ENCODE peak calls at places on chromosomes 2 and 18, in four cellular contexts. R is A549, W is HepG2, Z is WTC11. Y is an unnamed sample.

GRCh38 chr2:103135679-103136078 is 373.8 kb downstream of the TMEM182 start:
- DNase-seq in W (no peak), Z (no peak), R (peak; percentile 12), Y (no peak)

GRCh38 chr2:100274076-100274475 is 48.2 kb downstream of the LONRF2 start:
- DNase-seq in R (no peak), W (no peak), Z (no peak), Y (no peak)

GRCh38 chr2:183035298-183035953 is 2.8 kb downstream of the NCKAP1 start:
- DNase-seq in W (no peak), Z (no peak), R (peak; percentile 2), Y (peak; percentile 72)

GRCh38 chr18:50009772-50010171 is 185.2 kb downstream of the MYO5B start:
- DNase-seq in W (peak; percentile 49), Z (peak; percentile 64), R (peak; percentile 37), Y (peak; percentile 23)

GRCh38 chr18:7084080-7084765 is 33.4 kb downstream of the LAMA1 start:
- DNase-seq in Z (no peak), W (no peak), R (peak; percentile 1), Y (peak; percentile 17)

GRCh38 chr2:37156857-37157714 is at the start of gene EIF2AK2:
- DNase-seq in W (peak; percentile 84), R (peak; percentile 89), Z (peak; percentile 87), Y (peak; percentile 84)

GRCh38 chr18:70981400-70982140 is 692.7 kb downstream of the SOCS6 start:
- DNase-seq in W (no peak), Z (no peak), R (no peak), Y (no peak)

GRCh38 chr18:70411886-70412443 is 123.1 kb downstream of the SOCS6 start:
- DNase-seq in R (peak; percentile 61), Z (no peak), W (no peak), Y (no peak)

GRCh38 chr2:222982010-222982908 is 69.7 kb upstream of the KCNE4 start:
- DNase-seq in Z (peak; percentile 46), R (peak; percentile 84), W (peak; percentile 52), Y (peak; percentile 86)

GRCh38 chr18:27785815-27786537 is 391.0 kb downstream of the CDH2 start:
- DNase-seq in Z (no peak), W (no peak), R (no peak), Y (no peak)

GRCh38 chr18:58221060-58221725 is 177.2 kb downstream of the NEDD4L start:
- DNase-seq in Z (no peak), R (peak; percentile 86), W (peak; percentile 81), Y (peak; percentile 70)

GRCh38 chr2:104938226-104938941 is 84.5 kb downstream of the POU3F3 start:
- DNase-seq in R (no peak), W (no peak), Z (no peak), Y (no peak)

GRCh38 chr18:54679318-54680149 is 88.5 kb downstream of the DYNAP start:
- DNase-seq in Z (no peak), R (peak; percentile 78), W (peak; percentile 25), Y (peak; percentile 78)

GRCh38 chr2:56183643-56184499 is at the start of gene CCDC85A:
- DNase-seq in R (peak; percentile 81), W (peak; percentile 46), Z (peak; percentile 92), Y (peak; percentile 81)

GRCh38 chr2:172846551-172846950 is 110.9 kb downstream of the RAPGEF4 start:
- DNase-seq in W (no peak), R (no peak), Z (no peak), Y (no peak)

GRCh38 chr18:48656582-48656981 is 117.8 kb downstream of the CTIF start:
- DNase-seq in Z (no peak), W (no peak), R (no peak), Y (peak; percentile 49)

GRCh38 chr2:33153008-33153407 is 206.3 kb downstream of the LTBP1 start:
- DNase-seq in Z (no peak), W (no peak), R (no peak), Y (peak; percentile 51)

GRCh38 chr18:51520676-51521180 is 323.2 kb upstream of the MEX3C start:
- DNase-seq in W (no peak), Z (no peak), R (no peak), Y (no peak)

GRCh38 chr2:168903888-168904287 is 2.8 kb downstream of the G6PC2 start:
- DNase-seq in Z (no peak), W (no peak), R (no peak), Y (no peak)

GRCh38 chr2:236536727-236537398 is 32.8 kb upstream of the ACKR3 start:
- DNase-seq in Z (no peak), W (no peak), R (no peak), Y (no peak)

GRCh38 chr2:147420947-147421346 is 423.9 kb upstream of the ACVR2A start:
- DNase-seq in W (no peak), Z (no peak), R (no peak), Y (no peak)

GRCh38 chr2:112142525-112143078 is 4.4 kb downstream of the FBLN7 start:
- DNase-seq in R (no peak), W (no peak), Z (no peak), Y (no peak)

GRCh38 chr2:202237787-202238233 is 587 bp downstream of the SUMO1 start:
- DNase-seq in R (peak; percentile 36), W (peak; percentile 33), Z (no peak), Y (peak; percentile 55)

GRCh38 chr2:72572501-72572900 is 253.3 kb downstream of the EXOC6B start:
- DNase-seq in Z (no peak), W (no peak), R (peak; percentile 77), Y (peak; percentile 57)

GRCh38 chr2:143807192-143807591 is 678.0 kb downstream of the ARHGAP15 start:
- DNase-seq in R (no peak), W (no peak), Z (no peak), Y (no peak)

GRCh38 chr2:159432610-159433009 is 146.1 kb upstream of the WDSUB1 start:
- DNase-seq in W (no peak), Z (no peak), R (no peak), Y (no peak)

GRCh38 chr2:127101756-127102463 is 5.0 kb downstream of the BIN1 start:
- DNase-seq in W (no peak), R (no peak), Z (no peak), Y (no peak)

GRCh38 chr18:37456873-37457272 is 108.7 kb downstream of the CELF4 start:
- DNase-seq in Z (no peak), R (no peak), W (no peak), Y (no peak)

GRCh38 chr2:103986001-103986400 is 867.9 kb upstream of the POU3F3 start:
- DNase-seq in R (no peak), W (no peak), Z (no peak), Y (no peak)

GRCh38 chr2:40488927-40489677 is 37.2 kb upstream of the SLC8A1 start:
- DNase-seq in W (no peak), R (no peak), Z (no peak), Y (peak; percentile 25)

GRCh38 chr18:67864677-67865340 is 348.3 kb upstream of the DSEL start:
- DNase-seq in R (no peak), Z (no peak), W (no peak), Y (peak; percentile 90)

GRCh38 chr2:18907508-18907907 is 318.1 kb upstream of the NT5C1B start:
- DNase-seq in R (no peak), W (no peak), Z (no peak), Y (no peak)

GRCh38 chr2:222864296-222864695 is 3.5 kb downstream of the ACSL3 start:
- DNase-seq in Z (peak; percentile 12), R (peak; percentile 43), W (peak; percentile 61), Y (peak; percentile 56)

GRCh38 chr2:37857485-37858196 is 67.4 kb upstream of the RMDN2 start:
- DNase-seq in R (no peak), W (no peak), Z (no peak), Y (peak; percentile 53)

GRCh38 chr2:45672138-45672537 is 20.7 kb downstream of the PRKCE start:
- DNase-seq in R (no peak), W (no peak), Z (no peak), Y (no peak)
- TF ChIP-seq CTCF in R (no peak), W (no peak), Z (no peak), Y (no peak)

GRCh38 chr2:28594029-28594368 is 98.1 kb downstream of the PLB1 start:
- DNase-seq in W (no peak), Z (no peak), R (no peak), Y (no peak)
- TF ChIP-seq CTCF in W (no peak), Z (no peak), R (no peak), Y (no peak)

GRCh38 chr2:131674174-131674507 is 146.5 kb downstream of the CCDC74A start:
- DNase-seq in R (no peak), W (no peak), Z (no peak), Y (no peak)
- TF ChIP-seq CTCF in R (peak; percentile 2), W (no peak), Z (no peak), Y (no peak)

GRCh38 chr2:6866982-6867381 is 1.3 kb upstream of the CMPK2 start:
- DNase-seq in R (no peak), W (no peak), Z (no peak), Y (no peak)

GRCh38 chr2:6864938-6865345 is 765 bp downstream of the CMPK2 start:
- DNase-seq in R (peak; percentile 11), Z (peak; percentile 8), W (no peak), Y (no peak)

GRCh38 chr2:6864251-6864758 is 1.4 kb downstream of the CMPK2 start:
- DNase-seq in W (no peak), R (no peak), Z (no peak), Y (no peak)

GRCh38 chr2:6866239-6866745 is 585 bp upstream of the CMPK2 start:
- DNase-seq in R (peak; percentile 56), Z (peak; percentile 10), W (peak; percentile 24), Y (no peak)

DNA sequence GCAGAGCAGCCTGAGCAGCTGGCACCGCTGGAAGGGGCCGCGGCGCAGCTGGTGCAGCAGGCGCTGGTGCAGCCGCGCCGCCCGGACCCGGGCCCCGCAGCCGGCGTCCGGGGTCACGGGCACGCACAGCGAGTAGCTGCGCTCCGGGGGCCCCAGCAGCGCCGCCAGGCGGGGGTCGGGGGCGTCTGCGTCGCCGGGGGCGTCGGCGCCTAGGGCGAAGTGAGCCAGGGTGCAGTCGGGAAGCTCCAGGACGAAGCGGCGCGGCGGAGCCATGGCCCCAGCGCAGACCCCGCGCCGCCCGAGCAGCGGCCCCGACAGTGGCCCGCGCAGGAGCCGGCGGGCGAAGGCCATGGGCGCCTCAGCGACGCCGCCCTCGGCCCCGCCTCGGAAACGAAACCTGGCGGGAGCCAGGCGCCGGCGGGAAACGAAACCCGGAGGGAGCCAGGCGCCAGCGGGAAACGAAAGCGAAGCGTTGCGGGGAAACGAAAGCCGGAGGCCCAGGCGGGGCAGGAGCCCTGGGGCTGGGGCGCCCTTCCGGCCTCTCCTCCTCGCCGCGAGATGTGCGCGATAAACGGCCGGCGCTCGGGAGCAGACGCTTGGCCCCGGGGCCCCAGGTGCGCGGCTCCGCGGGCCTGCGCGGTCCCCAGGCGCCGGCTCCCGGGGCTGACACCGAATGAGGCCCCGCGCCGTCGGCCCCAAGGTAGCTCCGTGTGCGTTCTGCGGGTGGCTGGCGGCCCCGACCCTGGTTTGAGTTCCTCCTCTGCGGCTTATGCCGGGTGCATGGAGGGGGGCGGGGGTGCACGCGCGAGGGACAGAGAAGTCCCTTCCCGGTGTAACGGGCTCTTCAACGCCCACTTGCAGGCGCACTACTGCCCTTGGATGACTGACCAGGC is at the start of gene CMPK2:
- DNase-seq in R (peak; percentile 41), W (peak; percentile 35), Z (peak; percentile 36), Y (no peak)
- TF ChIP-seq CTCF in R (peak; percentile 28), W (peak; percentile 21), Z (no peak), Y (no peak)

GRCh38 chr2:239535413-239535790 is 134.6 kb upstream of the HDAC4 start:
- DNase-seq in W (no peak), Z (no peak), R (no peak), Y (no peak)
- TF ChIP-seq CTCF in W (no peak), Z (no peak), R (no peak), Y (no peak)

GRCh38 chr2:79039944-79040343 is 14.4 kb downstream of the REG3G start:
- DNase-seq in R (no peak), W (no peak), Z (no peak), Y (no peak)

GRCh38 chr2:79040967-79041582 is 15.6 kb downstream of the REG3G start:
- DNase-seq in W (peak; percentile 15), R (peak; percentile 15), Z (no peak), Y (no peak)
- TF ChIP-seq CTCF in W (peak; percentile 58), R (peak; percentile 28), Z (peak; percentile 54), Y (peak; percentile 54)

Y was measured in HFFc6.